ENCODE peak calls at places on chromosomes 5 and 9, in four cellular contexts. I, Z, L and C are unnamed samples.

GRCh38 chr5:158538506-158539074 is 561.1 kb downstream of the EBF1 start:
- DNase-seq in Z (no peak), I (no peak), L (no peak), C (no peak)

GRCh38 chr5:148909766-148910165 is 83.4 kb downstream of the ADRB2 start:
- DNase-seq in I (no peak), L (no peak), Z (no peak), C (no peak)

GRCh38 chr5:14871084-14871572 is 450 bp downstream of the ANKH start:
- DNase-seq in I (no peak), Z (peak), L (no peak), C (peak)

GRCh38 chr5:104456122-104456521 is 893.5 kb upstream of the NUDT12 start:
- DNase-seq in I (no peak), Z (no peak), L (no peak), C (no peak)

GRCh38 chr9:90219548-90220118 is 423.0 kb downstream of the DIRAS2 start:
- DNase-seq in Z (no peak), L (no peak), I (no peak), C (no peak)

GRCh38 chr5:61941637-61942036 is 364.4 kb upstream of the KIF2A start:
- DNase-seq in Z (no peak), I (no peak), L (no peak), C (no peak)

GRCh38 chr5:132437604-132438275 is 52.8 kb downstream of the IRF1 start:
- DNase-seq in L (peak), I (peak), Z (peak), C (peak)

GRCh38 chr5:176365663-176366574 is 632 bp downstream of the ARL10 start:
- DNase-seq in Z (peak), I (no peak), L (peak), C (no peak)

GRCh38 chr5:378301-378891 is 56.9 kb downstream of the AHRR start:
- DNase-seq in L (no peak), Z (peak), I (no peak), C (no peak)

GRCh38 chr5:94967525-94967924 is 317.4 kb downstream of the MCTP1 start:
- DNase-seq in L (no peak), Z (no peak), I (no peak), C (no peak)

GRCh38 chr5:97167435-97167834 is 15.6 kb downstream of the RIOK2 start:
- DNase-seq in I (no peak), L (no peak), Z (peak), C (no peak)

GRCh38 chr5:435961-436640 is 6.9 kb upstream of the EXOC3 start:
- DNase-seq in L (peak), I (no peak), Z (no peak), C (peak)

GRCh38 chr5:160260881-160261815 is 31.8 kb downstream of the FABP6 start:
- DNase-seq in Z (no peak), L (peak), I (no peak), C (peak)

GRCh38 chr9:130276121-130276520 is 10.6 kb downstream of the HMCN2 start:
- DNase-seq in L (peak), Z (no peak), I (no peak), C (no peak)

GRCh38 chr5:126002222-126002897 is 420.8 kb upstream of the GRAMD2B start:
- DNase-seq in I (peak), L (peak), Z (no peak), C (peak)

GRCh38 chr5:141326088-141326854 is 4.0 kb upstream of the PCDHGA1 start:
- DNase-seq in I (no peak), Z (peak), L (peak), C (no peak)

GRCh38 chr9:126942369-126942768 is 27.8 kb downstream of the RALGPS1 start:
- DNase-seq in Z (no peak), L (no peak), I (no peak), C (no peak)

GRCh38 chr9:34377402-34377741 is 674 bp upstream of the MYORG start:
- DNase-seq in I (no peak), Z (no peak), L (peak), C (peak)

GRCh38 chr5:132136906-132137305 is 63.3 kb downstream of the CSF2 start:
- DNase-seq in L (peak), I (peak), Z (no peak), C (no peak)

GRCh38 chr5:32628049-32628803 is 42.9 kb downstream of the SUB1 start:
- DNase-seq in I (no peak), Z (no peak), L (peak), C (no peak)

GRCh38 chr5:32760091-32760509 is 49.0 kb downstream of the NPR3 start:
- DNase-seq in Z (no peak), I (peak), L (peak), C (no peak)

GRCh38 chr9:137975936-137976565 is 98.5 kb downstream of the CACNA1B start:
- DNase-seq in L (no peak), Z (no peak), I (no peak), C (no peak)

GRCh38 chr5:54915466-54916027 is 69.8 kb downstream of the ESM1 start:
- DNase-seq in Z (no peak), L (peak), I (no peak), C (no peak)

GRCh38 chr5:83470920-83471404 is 582 bp upstream of the VCAN start:
- DNase-seq in I (no peak), Z (no peak), L (no peak), C (peak)

GRCh38 chr9:114652776-114653555 is 4.6 kb downstream of the TEX53 start:
- DNase-seq in L (peak), I (no peak), Z (no peak), C (no peak)

GRCh38 chr9:118121361-118121760 is 417.2 kb downstream of the TLR4 start:
- DNase-seq in I (no peak), Z (no peak), L (no peak), C (no peak)

GRCh38 chr9:121827251-121827967 is 176.0 kb downstream of the DAB2IP start:
- DNase-seq in Z (no peak), I (no peak), L (no peak), C (no peak)

GRCh38 chr9:132605387-132605786 is 23.0 kb downstream of the BARHL1 start:
- DNase-seq in Z (no peak), I (no peak), L (no peak), C (no peak)

GRCh38 chr5:180527659-180528058 is 33.5 kb downstream of the CNOT6 start:
- DNase-seq in I (no peak), Z (no peak), L (no peak), C (no peak)

GRCh38 chr5:89087551-89088318 is 204.8 kb upstream of the MEF2C start:
- DNase-seq in Z (no peak), I (no peak), L (no peak), C (no peak)

GRCh38 chr9:3526903-3527652 is 1.3 kb upstream of the RFX3 start:
- DNase-seq in Z (peak), I (no peak), L (no peak), C (peak)

GRCh38 chr5:16856531-16856930 is 79.6 kb downstream of the MYO10 start:
- DNase-seq in I (no peak), L (no peak), Z (no peak), C (no peak)

GRCh38 chr9:114825126-114825525 is 19.3 kb upstream of the TNFSF15 start:
- DNase-seq in L (no peak), Z (no peak), I (no peak), C (no peak)

GRCh38 chr9:93332317-93332716 is 119.2 kb upstream of the FAM120A start:
- DNase-seq in I (no peak), Z (no peak), L (no peak), C (no peak)

GRCh38 chr5:20694121-20694520 is 706.1 kb upstream of the CDH18 start:
- DNase-seq in L (no peak), I (no peak), Z (no peak), C (no peak)

GRCh38 chr5:180170111-180170809 is 38.8 kb downstream of the RASGEF1C start:
- DNase-seq in Z (no peak), L (no peak), I (no peak), C (no peak)

GRCh38 chr9:16069671-16070586 is 517.1 kb downstream of the CCDC171 start:
- DNase-seq in Z (no peak), I (no peak), L (peak), C (no peak)

GRCh38 chr5:35771321-35771720 is 85.4 kb upstream of the IL7R start:
- DNase-seq in L (peak), I (peak), Z (no peak), C (no peak)